ENCODE peak calls at places on chromosomes 7 and 10, in seven cellular contexts. U is SJSA1, K is CMK, Y is SK-MEL-5, H is RPMI7951, G is H4, X is kidney glomerular epithelial cell. D is an unnamed sample.

GRCh38 chr10:78164687-78165086 is 131.0 kb downstream of the RPS24 start:
- DNase-seq in U (no peak), K (no peak), Y (no peak), H (no peak), G (no peak), X (no peak), D (no peak)

GRCh38 chr7:149529136-149529718 is 31.6 kb upstream of the ZNF746 start:
- DNase-seq in U (no peak), K (no peak), Y (no peak), H (no peak), G (no peak), X (no peak), D (no peak)

GRCh38 chr7:149869867-149870266 is 3.9 kb upstream of the ATP6V0E2 start:
- DNase-seq in U (no peak), K (no peak), Y (no peak), H (no peak), G (no peak), X (no peak), D (no peak)

GRCh38 chr10:118927317-118927716 is 102.2 kb upstream of the NANOS1 start:
- DNase-seq in U (no peak), K (no peak), Y (no peak), H (no peak), G (no peak), X (no peak), D (no peak)

GRCh38 chr10:131726460-131726861 is 174.3 kb upstream of the PPP2R2D start:
- DNase-seq in U (no peak), K (no peak), Y (peak; percentile 2), H (no peak), G (no peak), X (no peak), D (no peak)

GRCh38 chr10:79049931-79050895 is 18.6 kb upstream of the ZMIZ1 start:
- DNase-seq in U (no peak), K (no peak), Y (no peak), H (peak; percentile 32), G (no peak), X (no peak), D (no peak)

GRCh38 chr7:137878333-137878961 is 31.7 kb upstream of the DGKI start:
- DNase-seq in U (no peak), K (peak; percentile 17), Y (no peak), H (no peak), G (no peak), X (no peak), D (no peak)

GRCh38 chr7:31120800-31121513 is 68.8 kb downstream of the ADCYAP1R1 start:
- DNase-seq in U (no peak), K (no peak), Y (no peak), H (no peak), G (peak; percentile 7), X (no peak), D (no peak)

GRCh38 chr10:80477813-80478212 is 23.7 kb downstream of the TSPAN14 start:
- DNase-seq in U (peak; percentile 84), K (no peak), Y (no peak), H (peak; percentile 91), G (peak; percentile 73), X (peak; percentile 83), D (no peak)

GRCh38 chr10:103659674-103660363 is 166.3 kb downstream of the NEURL1 start:
- DNase-seq in U (peak; percentile 91), K (no peak), Y (peak; percentile 4), H (peak; percentile 82), G (peak; percentile 88), X (peak; percentile 83), D (peak; percentile 89)

GRCh38 chr7:979886-980571 is 3.0 kb upstream of the CYP2W1 start:
- DNase-seq in U (no peak), K (no peak), Y (peak; percentile 45), H (no peak), G (no peak), X (peak; percentile 72), D (no peak)

GRCh38 chr7:77940647-77941046 is 142.1 kb downstream of the PHTF2 start:
- DNase-seq in U (peak; percentile 11), K (no peak), Y (peak; percentile 72), H (peak; percentile 35), G (no peak), X (peak; percentile 10), D (peak; percentile 6)

GRCh38 chr7:112201421-112201820 is 4.8 kb downstream of the DOCK4 start:
- DNase-seq in U (no peak), K (no peak), Y (no peak), H (peak; percentile 78), G (no peak), X (no peak), D (no peak)

GRCh38 chr7:42319631-42320030 is 82.6 kb upstream of the GLI3 start:
- DNase-seq in U (no peak), K (no peak), Y (no peak), H (no peak), G (no peak), X (no peak), D (no peak)

GRCh38 chr7:2019693-2020511 is 212.8 kb downstream of the MAD1L1 start:
- DNase-seq in U (no peak), K (peak; percentile 82), Y (no peak), H (peak; percentile 46), G (peak; percentile 84), X (no peak), D (peak; percentile 76)

GRCh38 chr7:131194070-131194865 is 133.4 kb upstream of the MKLN1 start:
- DNase-seq in U (no peak), K (no peak), Y (no peak), H (no peak), G (peak; percentile 17), X (no peak), D (no peak)

GRCh38 chr7:49174396-49174795 is 250.0 kb downstream of the CDC14C start:
- DNase-seq in U (no peak), K (no peak), Y (no peak), H (peak; percentile 3), G (peak; percentile 78), X (peak; percentile 37), D (no peak)

GRCh38 chr7:29353810-29354209 is 159.2 kb downstream of the CHN2 start:
- DNase-seq in U (no peak), K (no peak), Y (no peak), H (no peak), G (no peak), X (no peak), D (no peak)

GRCh38 chr10:93916257-93917063 is 22.7 kb downstream of the SLC35G1 start:
- DNase-seq in U (peak; percentile 42), K (no peak), Y (peak; percentile 53), H (peak; percentile 13), G (peak; percentile 38), X (peak; percentile 56), D (no peak)

GRCh38 chr10:15200626-15201025 is 32.1 kb upstream of the NMT2 start:
- DNase-seq in U (peak; percentile 92), K (no peak), Y (peak; percentile 3), H (peak; percentile 93), G (peak; percentile 60), X (peak; percentile 94), D (no peak)

GRCh38 chr10:91088300-91089140 is 131.9 kb upstream of the PCGF5 start:
- DNase-seq in U (no peak), K (no peak), Y (peak; percentile 55), H (peak; percentile 34), G (no peak), X (peak; percentile 16), D (no peak)

GRCh38 chr7:82839555-82839954 is 323.1 kb downstream of the PCLO start:
- DNase-seq in U (no peak), K (no peak), Y (peak; percentile 28), H (peak; percentile 4), G (no peak), X (no peak), D (no peak)

GRCh38 chr7:18521945-18522566 is 26.5 kb downstream of the HDAC9 start:
- DNase-seq in U (no peak), K (no peak), Y (no peak), H (peak; percentile 37), G (no peak), X (no peak), D (no peak)

GRCh38 chr7:12951397-12951801 is 264.0 kb downstream of the ARL4A start:
- DNase-seq in U (peak; percentile 5), K (no peak), Y (no peak), H (peak; percentile 42), G (peak; percentile 90), X (peak; percentile 57), D (peak; percentile 33)

GRCh38 chr10:71210031-71210871 is 2.1 kb upstream of the UNC5B start:
- DNase-seq in U (no peak), K (no peak), Y (no peak), H (no peak), G (no peak), X (no peak), D (no peak)

GRCh38 chr7:74033372-74034311 is 5.7 kb downstream of the ELN start:
- DNase-seq in U (no peak), K (no peak), Y (peak; percentile 76), H (peak; percentile 93), G (no peak), X (no peak), D (no peak)

GRCh38 chr10:58237014-58237830 is 30.5 kb downstream of the IPMK start:
- DNase-seq in U (peak; percentile 92), K (no peak), Y (no peak), H (peak; percentile 86), G (peak; percentile 86), X (peak; percentile 84), D (peak; percentile 57)

GRCh38 chr10:4074559-4075407 is 289.8 kb upstream of the KLF6 start:
- DNase-seq in U (no peak), K (no peak), Y (no peak), H (peak; percentile 78), G (no peak), X (no peak), D (no peak)

GRCh38 chr10:60485025-60485424 is 95.3 kb upstream of the ANK3 start:
- DNase-seq in U (no peak), K (no peak), Y (no peak), H (no peak), G (no peak), X (no peak), D (no peak)

GRCh38 chr7:50022451-50022850 is 70.6 kb downstream of the ZPBP start:
- DNase-seq in U (no peak), K (no peak), Y (no peak), H (no peak), G (no peak), X (no peak), D (no peak)

GRCh38 chr7:26675143-26675887 is 189.1 kb downstream of the SKAP2 start:
- DNase-seq in U (no peak), K (no peak), Y (no peak), H (peak; percentile 24), G (no peak), X (peak; percentile 48), D (no peak)

GRCh38 chr7:98836811-98837631 is 32.8 kb downstream of the TMEM130 start:
- DNase-seq in U (peak; percentile 43), K (no peak), Y (peak; percentile 63), H (no peak), G (peak; percentile 59), X (peak; percentile 55), D (no peak)

GRCh38 chr7:154587812-154588211 is 415.1 kb downstream of the PAXIP1 start:
- DNase-seq in U (no peak), K (no peak), Y (no peak), H (no peak), G (no peak), X (no peak), D (no peak)

GRCh38 chr7:16991551-16991950 is 109.8 kb upstream of the AGR3 start:
- DNase-seq in U (no peak), K (no peak), Y (no peak), H (peak; percentile 46), G (peak; percentile 50), X (no peak), D (no peak)